ENCODE peak calls at places on chromosomes 12 and 14, in seven cellular contexts. L, X, N, T, S, O and C are unnamed samples.

GRCh38 chr12:65014504-65015271 is 106.4 kb downstream of the WIF1 start:
- DNase-seq in L (no peak), X (no peak), N (no peak), T (no peak), S (no peak), O (no peak), C (no peak)

GRCh38 chr14:26427059-26427458 is 170.8 kb downstream of the NOVA1 start:
- DNase-seq in L (no peak), X (no peak), N (no peak), T (peak), S (peak), O (no peak), C (no peak)

GRCh38 chr12:104286538-104287482 is 16.7 kb upstream of the EID3 start:
- DNase-seq in L (peak), X (peak), N (peak), T (peak), S (peak), O (peak), C (peak)

GRCh38 chr12:77995436-77996167 is 164.9 kb downstream of the NAV3 start:
- DNase-seq in L (no peak), X (no peak), N (no peak), T (no peak), S (peak), O (no peak), C (no peak)

GRCh38 chr12:127650626-127651025 is 616.3 kb upstream of the TMEM132C start:
- DNase-seq in L (peak), X (no peak), N (no peak), T (no peak), S (no peak), O (no peak), C (no peak)

GRCh38 chr14:103099733-103100280 is 5.3 kb downstream of the EXOC3L4 start:
- DNase-seq in L (peak), X (no peak), N (no peak), T (no peak), S (no peak), O (no peak), C (no peak)

GRCh38 chr14:61466249-61466904 is 145.0 kb downstream of the PRKCH start:
- DNase-seq in L (peak), X (peak), N (peak), T (peak), S (peak), O (no peak), C (peak)

GRCh38 chr12:125140918-125141573 is 75.8 kb downstream of the AACS start:
- DNase-seq in L (no peak), X (no peak), N (no peak), T (peak), S (peak), O (no peak), C (no peak)

GRCh38 chr14:50619569-50620141 is 48.5 kb downstream of the SAV1 start:
- DNase-seq in L (no peak), X (no peak), N (no peak), T (peak), S (peak), O (peak), C (no peak)

GRCh38 chr12:13735756-13736155 is 245.6 kb downstream of the GRIN2B start:
- DNase-seq in L (no peak), X (no peak), N (no peak), T (no peak), S (no peak), O (no peak), C (no peak)

GRCh38 chr14:49427117-49427516 is 159.1 kb downstream of the RPS29 start:
- DNase-seq in L (no peak), X (no peak), N (no peak), T (no peak), S (no peak), O (no peak), C (no peak)

GRCh38 chr12:11761869-11762567 is 112.5 kb downstream of the ETV6 start:
- DNase-seq in L (no peak), X (no peak), N (no peak), T (no peak), S (no peak), O (peak), C (no peak)

GRCh38 chr12:50505386-50505827 is 622 bp downstream of the DIP2B start:
- DNase-seq in L (no peak), X (peak), N (peak), T (peak), S (no peak), O (peak), C (peak)

GRCh38 chr12:55700255-55701018 is 7.3 kb downstream of the ITGA7 start:
- DNase-seq in L (no peak), X (peak), N (no peak), T (no peak), S (no peak), O (no peak), C (no peak)

GRCh38 chr12:81123611-81124010 is 45.7 kb downstream of the ACSS3 start:
- DNase-seq in L (no peak), X (no peak), N (no peak), T (no peak), S (no peak), O (no peak), C (no peak)

GRCh38 chr12:72433298-72433697 is 161.1 kb downstream of the TRHDE start:
- DNase-seq in L (no peak), X (no peak), N (no peak), T (no peak), S (no peak), O (no peak), C (no peak)

GRCh38 chr14:91284146-91284790 is 39.8 kb upstream of the GPR68 start:
- DNase-seq in L (no peak), X (no peak), N (peak), T (peak), S (peak), O (no peak), C (no peak)

GRCh38 chr14:91349481-91350074 is 68.0 kb downstream of the CCDC88C start:
- DNase-seq in L (no peak), X (no peak), N (no peak), T (no peak), S (no peak), O (peak), C (no peak)

GRCh38 chr14:105155071-105155651 is 13.4 kb downstream of the JAG2 start:
- DNase-seq in L (no peak), X (no peak), N (no peak), T (no peak), S (no peak), O (no peak), C (no peak)

GRCh38 chr12:116838395-116838794 is 42.8 kb downstream of the HRK start:
- DNase-seq in L (no peak), X (no peak), N (no peak), T (no peak), S (no peak), O (no peak), C (no peak)

GRCh38 chr14:24204163-24205146 is 1.0 kb upstream of the TSSK4 start:
- DNase-seq in L (no peak), X (no peak), N (no peak), T (no peak), S (no peak), O (no peak), C (no peak)

GRCh38 chr12:12810507-12811143 is 2.5 kb upstream of the DDX47 start:
- DNase-seq in L (no peak), X (no peak), N (no peak), T (no peak), S (no peak), O (no peak), C (peak)

GRCh38 chr12:27984275-27984674 is 11.7 kb upstream of the PTHLH start:
- DNase-seq in L (no peak), X (no peak), N (no peak), T (peak), S (peak), O (no peak), C (no peak)

GRCh38 chr12:71475280-71475679 is 35.7 kb downstream of the LGR5 start:
- DNase-seq in L (no peak), X (no peak), N (no peak), T (peak), S (peak), O (no peak), C (no peak)

GRCh38 chr14:50999726-51000125 is 55.4 kb upstream of the PYGL start:
- DNase-seq in L (no peak), X (no peak), N (no peak), T (no peak), S (no peak), O (no peak), C (no peak)

DNA sequence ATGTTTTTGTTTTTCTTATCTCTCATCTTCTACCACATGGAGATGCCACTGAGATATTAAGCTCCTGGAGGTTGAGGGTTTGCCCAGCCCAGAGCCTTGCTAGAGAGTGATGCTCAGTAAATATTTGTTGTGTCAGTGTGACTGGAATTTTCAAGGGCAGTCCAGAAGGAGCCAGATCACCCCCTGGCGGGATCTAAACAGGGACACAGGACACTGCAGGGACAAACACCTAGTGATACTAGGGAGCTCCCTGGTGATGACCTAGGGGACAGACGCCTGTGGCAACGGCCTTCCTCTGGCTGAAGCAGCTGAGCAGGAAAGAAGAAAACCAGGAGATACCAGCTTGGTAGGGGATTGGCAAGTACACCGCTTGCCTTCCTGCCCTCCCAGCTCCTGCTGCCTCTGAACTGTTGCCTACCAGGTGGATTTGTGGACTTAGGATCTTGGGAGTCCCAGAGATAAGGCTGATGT is 714.4 kb upstream of the TBX3 start:
- DNase-seq in L (no peak), X (no peak), N (no peak), T (peak), S (no peak), O (no peak), C (no peak)
- TF ChIP-seq CTCF in L (no peak), X (no peak), N (no peak), T (no peak), S (no peak), O (no peak), C (no peak)

GRCh38 chr12:31260840-31261239 is 65.1 kb downstream of the SINHCAF start:
- DNase-seq in L (no peak), X (no peak), N (no peak), T (no peak), S (no peak), O (no peak), C (peak)

GRCh38 chr12:31267966-31268365 is 58.0 kb downstream of the SINHCAF start:
- DNase-seq in L (no peak), X (no peak), N (no peak), T (peak), S (peak), O (no peak), C (no peak)

GRCh38 chr12:31261744-31262143 is 64.2 kb downstream of the SINHCAF start:
- DNase-seq in L (no peak), X (no peak), N (no peak), T (no peak), S (no peak), O (no peak), C (no peak)

GRCh38 chr12:31263661-31264060 is 62.3 kb downstream of the SINHCAF start:
- DNase-seq in L (no peak), X (no peak), N (no peak), T (no peak), S (no peak), O (no peak), C (no peak)

GRCh38 chr12:31265722-31266121 is 60.2 kb downstream of the SINHCAF start:
- DNase-seq in L (no peak), X (no peak), N (no peak), T (no peak), S (no peak), O (no peak), C (no peak)
- TF ChIP-seq CTCF in L (no peak), X (no peak), N (no peak), T (no peak), S (no peak), O (no peak), C (no peak)

GRCh38 chr12:21371050-21371449 is 1.7 kb upstream of the IAPP start:
- DNase-seq in L (no peak), X (no peak), N (no peak), T (no peak), S (no peak), O (no peak), C (no peak)
- TF ChIP-seq CTCF in L (no peak), X (no peak), N (no peak), T (no peak), S (no peak), O (no peak), C (no peak)

GRCh38 chr12:131596115-131596514 is 114.8 kb upstream of the SFSWAP start:
- DNase-seq in L (no peak), X (no peak), N (no peak), T (no peak), S (no peak), O (no peak), C (no peak)

GRCh38 chr12:131600160-131600532 is 110.7 kb upstream of the SFSWAP start:
- DNase-seq in L (no peak), X (no peak), N (no peak), T (no peak), S (no peak), O (no peak), C (no peak)

GRCh38 chr12:131597327-131597726 is 113.6 kb upstream of the SFSWAP start:
- DNase-seq in L (no peak), X (no peak), N (no peak), T (no peak), S (no peak), O (no peak), C (no peak)

GRCh38 chr12:131599214-131600159 is 111.4 kb upstream of the SFSWAP start:
- DNase-seq in L (no peak), X (no peak), N (no peak), T (no peak), S (no peak), O (no peak), C (no peak)

DNA sequence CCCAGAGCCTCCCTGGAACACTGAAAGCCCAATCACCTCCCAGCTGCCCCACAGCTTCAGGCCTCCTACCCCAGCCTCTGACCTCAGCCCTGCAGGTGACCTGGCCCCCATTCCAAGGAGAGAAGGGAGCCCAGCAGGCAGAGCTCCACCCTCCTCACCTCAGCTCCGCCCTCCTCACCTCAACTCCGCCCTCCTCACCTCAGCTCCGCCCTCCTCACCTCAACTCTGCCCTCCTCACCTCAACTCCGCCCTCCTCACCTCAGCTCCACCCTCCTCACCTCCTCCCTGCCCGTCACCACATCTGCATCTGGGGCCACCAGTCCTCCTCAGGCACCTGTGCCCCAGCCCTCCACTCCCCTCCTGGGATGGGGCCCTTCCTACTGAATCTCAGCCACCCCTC is 112.2 kb upstream of the SFSWAP start:
- DNase-seq in L (no peak), X (no peak), N (no peak), T (no peak), S (no peak), O (no peak), C (no peak)
- TF ChIP-seq CTCF in L (no peak), X (no peak), N (no peak), T (no peak), S (no peak), O (no peak), C (no peak)

GRCh38 chr12:6367065-6367968 is 8.0 kb downstream of the SCNN1A start:
- DNase-seq in L (no peak), X (no peak), N (no peak), T (peak), S (peak), O (peak), C (no peak)
- TF ChIP-seq CTCF in L (no peak), X (peak), N (no peak), T (peak), S (peak), O (peak), C (no peak)